ENCODE peak calls at places on chromosomes 16 and 17, in six cellular contexts. L is GM23338; R is CD8-positive, alpha-beta T cell; V is mammary epithelial cell; M is foreskin fibroblast; U is heart right ventricle. C is an unnamed sample.

GRCh38 chr17:60148300-60148838 is 1.4 kb upstream of the CA4 start:
- DNase-seq in L (peak), R (no peak), V (no peak), M (no peak), U (no peak), C (no peak)

GRCh38 chr17:16935241-16935663 is 36.7 kb downstream of the TNFRSF13B start:
- DNase-seq in L (no peak), R (no peak), V (no peak), M (no peak), U (no peak), C (no peak)

GRCh38 chr16:31072540-31073072 is 1.4 kb downstream of the ZNF668 start:
- DNase-seq in L (peak), R (no peak), V (peak), M (no peak), U (no peak), C (no peak)

GRCh38 chr17:28610372-28610771 is 3.6 kb downstream of the RSKR start:
- DNase-seq in L (no peak), R (no peak), V (no peak), M (no peak), U (no peak), C (no peak)

GRCh38 chr16:83136419-83136818 is 509.6 kb downstream of the CDH13 start:
- DNase-seq in L (no peak), R (no peak), V (no peak), M (no peak), U (no peak), C (no peak)

GRCh38 chr17:12512712-12513355 is 152.9 kb upstream of the MYOCD start:
- DNase-seq in L (no peak), R (no peak), V (no peak), M (no peak), U (no peak), C (no peak)

GRCh38 chr16:68960910-68961309 is 117.6 kb downstream of the TANGO6 start:
- DNase-seq in L (no peak), R (no peak), V (no peak), M (no peak), U (no peak), C (no peak)

GRCh38 chr16:2713985-2714774 is 5.8 kb downstream of the PRSS27 start:
- DNase-seq in L (no peak), R (no peak), V (no peak), M (no peak), U (no peak), C (no peak)

GRCh38 chr17:39009471-39010085 is 42.4 kb upstream of the FBXO47 start:
- DNase-seq in L (no peak), R (no peak), V (no peak), M (no peak), U (no peak), C (no peak)

DNA sequence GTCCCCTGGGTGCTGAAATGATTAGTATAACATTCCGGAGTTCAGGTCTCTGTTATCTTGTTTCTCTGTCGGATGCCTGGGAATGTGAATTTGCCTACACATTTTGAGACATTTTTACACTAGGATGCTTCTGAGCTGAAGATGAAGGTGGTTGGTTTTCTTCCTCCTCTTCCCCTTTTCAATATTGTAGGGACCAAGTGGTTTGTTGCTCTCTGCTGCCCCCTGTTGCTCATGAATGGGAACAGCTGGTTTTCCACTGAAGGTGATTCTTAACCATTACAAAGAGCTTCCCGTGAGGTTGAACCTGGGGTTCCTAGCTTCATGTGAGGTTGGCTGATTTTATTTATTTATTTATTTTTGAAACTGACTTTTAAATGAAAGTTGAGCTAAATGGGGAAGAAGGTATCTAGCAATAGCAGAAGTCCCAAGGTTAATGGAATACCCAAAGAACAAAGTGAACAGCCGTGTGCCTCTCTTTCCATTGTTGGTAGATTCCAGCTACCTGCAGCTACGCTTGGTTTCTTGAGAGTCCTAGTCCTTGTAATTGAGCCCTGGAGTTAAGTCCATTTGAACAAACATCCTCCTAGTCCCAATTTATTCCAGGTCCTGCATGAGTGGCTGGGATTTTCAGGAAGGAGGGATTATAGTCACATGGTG is 983.9 kb upstream of the EEF2KMT start:
- DNase-seq in L (peak), R (no peak), V (peak), M (no peak), U (no peak), C (no peak)
- TF ChIP-seq CTCF in L (peak), R (no peak), V (peak), M (peak), U (no peak), C (peak)

GRCh38 chr16:4328580-4329353 is 12.9 kb downstream of the GLIS2 start:
- DNase-seq in L (no peak), R (peak), V (no peak), M (no peak), U (no peak), C (no peak)
- H3K4me3 ChIP-seq in L (peak), R (no peak), V (no peak), M (peak), U (peak), C (peak)

GRCh38 chr17:2369551-2370210 is 31.2 kb downstream of the MNT start:
- DNase-seq in L (peak), R (no peak), V (no peak), M (no peak), U (no peak), C (no peak)
- TF ChIP-seq CTCF in L (peak), R (no peak), V (no peak), M (no peak), U (no peak), C (peak)

DNA sequence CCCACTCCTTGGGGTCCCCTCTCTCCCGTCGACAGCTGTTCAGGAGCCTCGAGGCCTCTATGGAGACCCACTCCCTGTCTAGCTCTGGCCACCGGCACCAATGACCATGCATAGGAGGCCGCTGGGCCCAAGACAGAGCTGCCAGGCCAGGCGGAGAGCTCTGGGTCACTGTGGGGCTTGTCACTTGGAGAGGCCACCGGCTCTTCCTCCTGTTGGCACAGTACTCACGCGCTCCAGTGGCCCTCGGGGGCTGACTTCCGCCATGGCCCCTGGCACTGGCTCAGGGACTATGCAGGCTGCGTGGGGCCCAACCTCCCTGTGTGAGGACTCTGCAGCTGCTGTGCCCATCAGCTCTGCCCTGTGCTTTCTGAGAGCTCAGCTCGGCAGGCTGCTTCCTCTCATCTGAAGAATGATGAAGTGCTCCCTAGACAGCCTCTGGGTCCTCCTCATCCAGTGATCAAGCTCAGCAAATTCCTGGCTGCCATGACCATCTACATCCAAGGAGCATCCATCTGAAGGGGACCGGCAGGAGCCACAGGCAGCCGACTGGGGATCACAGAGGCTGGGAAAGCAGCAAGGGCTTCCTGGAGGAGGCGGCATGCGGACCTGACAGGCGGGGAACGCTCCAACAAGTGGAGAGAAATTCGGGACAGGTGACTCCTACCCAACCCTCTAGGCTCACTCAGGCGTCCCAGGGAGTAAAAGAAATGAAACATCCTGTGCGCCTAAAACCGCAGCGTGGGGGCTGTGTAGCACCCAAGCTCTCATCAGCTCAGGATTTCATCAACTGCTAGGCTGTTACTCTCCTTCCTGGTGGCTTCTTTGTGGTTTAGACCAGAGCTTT is 16.8 kb downstream of the GALNS start:
- DNase-seq in L (no peak), R (no peak), V (no peak), M (no peak), U (no peak), C (no peak)
- H3K4me3 ChIP-seq in L (no peak), R (no peak), V (no peak), M (no peak), U (no peak), C (no peak)

GRCh38 chr16:79768594-79768993 is 168.1 kb upstream of the MAF start:
- DNase-seq in L (no peak), R (no peak), V (peak), M (no peak), U (no peak), C (no peak)

GRCh38 chr16:79764415-79765149 is 164.0 kb upstream of the MAF start:
- DNase-seq in L (no peak), R (no peak), V (no peak), M (no peak), U (no peak), C (no peak)

GRCh38 chr16:79769320-79770243 is 169.0 kb upstream of the MAF start:
- DNase-seq in L (no peak), R (no peak), V (no peak), M (no peak), U (no peak), C (no peak)

GRCh38 chr16:79770244-79771064 is 169.9 kb upstream of the MAF start:
- DNase-seq in L (peak), R (peak), V (peak), M (peak), U (peak), C (no peak)

GRCh38 chr16:79767597-79768280 is 167.2 kb upstream of the MAF start:
- DNase-seq in L (peak), R (no peak), V (peak), M (no peak), U (no peak), C (no peak)
- TF ChIP-seq CTCF in L (peak), R (no peak), V (peak), M (peak), U (no peak), C (peak)

DNA sequence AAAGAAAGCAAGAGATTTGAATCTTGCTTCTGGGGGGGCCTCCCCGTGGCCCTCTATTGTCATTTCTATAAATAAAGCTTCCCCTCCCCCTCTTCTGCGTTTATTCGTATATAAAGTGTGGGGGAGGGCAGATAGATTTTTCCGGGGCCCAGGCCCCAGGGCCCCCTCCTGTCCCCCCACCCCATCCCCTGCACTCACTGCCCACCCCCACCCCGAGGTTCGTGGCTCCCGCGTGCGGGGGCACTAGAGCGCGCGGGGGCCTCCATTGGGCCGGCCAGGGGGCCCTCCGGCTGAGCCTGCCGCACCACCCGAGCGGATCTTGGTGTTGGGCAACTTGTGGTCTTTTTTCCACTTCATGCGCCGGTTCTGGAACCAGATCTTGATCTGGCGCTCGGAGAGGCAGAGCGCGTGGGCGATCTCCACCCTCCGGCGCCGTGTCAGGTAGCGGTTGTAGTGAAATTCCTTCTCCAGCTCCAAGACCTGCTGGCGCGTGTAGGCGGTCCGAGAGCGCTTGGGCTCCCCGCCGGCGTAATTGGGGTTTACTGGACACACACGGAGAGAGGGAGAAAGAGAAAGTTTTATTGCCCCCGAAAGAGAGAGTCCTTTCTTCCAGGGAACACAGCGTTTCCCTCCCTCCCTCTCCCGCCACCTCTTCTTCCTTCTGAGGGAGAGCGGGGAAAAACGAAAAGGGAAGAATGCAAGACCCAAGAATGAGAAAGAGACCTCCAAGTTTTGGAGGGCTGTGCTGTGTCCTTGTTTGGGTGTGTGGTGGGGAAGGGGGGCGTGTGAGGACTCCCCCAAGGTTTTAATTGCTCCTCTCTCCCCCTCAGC is 1.5 kb downstream of the HOXB4 start:
- DNase-seq in L (no peak), R (no peak), V (peak), M (no peak), U (no peak), C (no peak)
- H3K4me3 ChIP-seq in L (peak), R (no peak), V (peak), M (no peak), U (peak), C (peak)

GRCh38 chr17:79842136-79842655 is 3.0 kb upstream of the CBX4 start:
- DNase-seq in L (peak), R (peak), V (no peak), M (no peak), U (no peak), C (no peak)

GRCh38 chr17:79841369-79842135 is 2.3 kb upstream of the CBX4 start:
- DNase-seq in L (peak), R (peak), V (no peak), M (no peak), U (no peak), C (no peak)

GRCh38 chr17:79843917-79844815 is 4.9 kb upstream of the CBX4 start:
- DNase-seq in L (peak), R (peak), V (peak), M (peak), U (peak), C (no peak)

GRCh38 chr17:79843475-79843916 is 4.3 kb upstream of the CBX4 start:
- DNase-seq in L (no peak), R (peak), V (no peak), M (no peak), U (peak), C (no peak)

GRCh38 chr17:79842656-79843474 is 3.6 kb upstream of the CBX4 start:
- DNase-seq in L (peak), R (peak), V (no peak), M (no peak), U (no peak), C (no peak)
- TF ChIP-seq CTCF in L (no peak), R (no peak), V (no peak), M (no peak), U (no peak), C (no peak)

GRCh38 chr17:81244358-81245023 is 5.4 kb downstream of the NDUFAF8 start:
- DNase-seq in L (no peak), R (no peak), V (no peak), M (no peak), U (peak), C (no peak)

GRCh38 chr17:81241203-81241602 is 2.1 kb downstream of the NDUFAF8 start:
- DNase-seq in L (no peak), R (no peak), V (no peak), M (no peak), U (no peak), C (no peak)

GRCh38 chr17:81243333-81243664 is 4.2 kb downstream of the NDUFAF8 start:
- DNase-seq in L (no peak), R (no peak), V (no peak), M (no peak), U (peak), C (no peak)

GRCh38 chr17:81241648-81242420 is 2.7 kb downstream of the NDUFAF8 start:
- DNase-seq in L (peak), R (peak), V (no peak), M (peak), U (peak), C (no peak)

GRCh38 chr17:81242421-81243332 is 3.6 kb downstream of the NDUFAF8 start:
- DNase-seq in L (no peak), R (no peak), V (no peak), M (no peak), U (peak), C (no peak)
- H3K4me3 ChIP-seq in L (no peak), R (no peak), V (no peak), M (no peak), U (no peak), C (no peak)

DNA sequence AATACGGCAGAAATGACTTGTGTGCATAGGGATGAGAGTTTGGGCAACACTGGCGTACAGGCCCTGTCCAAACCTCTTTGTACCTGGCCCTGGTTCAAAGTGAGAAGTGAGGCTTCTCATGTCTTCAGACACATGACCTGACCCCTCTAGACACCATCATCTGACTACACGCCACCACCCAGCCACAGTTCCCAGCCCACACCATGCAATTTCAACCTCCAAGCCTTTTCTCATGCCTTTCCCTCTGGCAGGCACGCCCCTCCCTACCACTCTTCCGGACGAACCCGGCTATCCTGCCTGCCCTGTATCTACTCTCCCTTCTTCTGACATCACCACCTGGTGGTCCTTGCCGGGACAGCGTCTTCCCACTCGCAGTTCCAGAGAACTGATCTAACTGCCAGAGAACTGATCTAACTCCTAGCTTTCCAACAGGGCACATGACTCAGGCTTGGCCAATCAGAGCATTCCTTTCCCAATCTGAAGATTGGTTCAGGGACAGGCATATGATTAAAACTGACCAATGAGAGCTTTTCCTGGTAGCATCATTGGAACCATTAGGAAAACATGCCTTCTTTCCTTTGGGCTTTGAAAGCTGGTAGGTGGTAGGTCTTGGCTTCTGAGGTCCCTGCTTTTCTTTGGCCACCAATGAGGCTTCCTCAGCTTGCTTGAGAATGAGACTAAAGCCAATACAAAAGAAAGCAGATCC is 27.0 kb upstream of the IL21R start:
- DNase-seq in L (peak), R (peak), V (peak), M (no peak), U (peak), C (peak)
- TF ChIP-seq CTCF in L (peak), R (peak), V (peak), M (peak), U (peak), C (peak)